ENCODE peak calls at places on chromosomes 12 and 14, in seven cellular contexts. One of them, this sample, is unnamed.
A peak's percentile ranks its signal among the peaks of the same experiment; 100 is the strongest.

GRCh38 chr14:25032092-25032784 is 17.7 kb downstream of the STXBP6 start:
- DNase-seq in activated CD4-positive, alpha-beta T cell treated with anti-CD3 and anti-CD28 coated beads, Interleukin-2, amount 10 ng/mL, durations not matched to agents 7 days and 5 days: no peak
- DNase-seq in NCI-H748 treated with DMSO at 0.1 percent for 48 hours: no peak
- DNase-seq in Kasumi-1: peak; percentile 4
- DNase-seq in Calu3: peak; percentile 21
- DNase-seq in NCI-H1092 treated with DMSO at 0.1 percent for 48 hours: no peak
- DNase-seq in transverse colon: no peak
- DNase-seq in this sample: no peak

GRCh38 chr12:125685885-125686284 is 620.6 kb downstream of the AACS start:
- DNase-seq in activated CD4-positive, alpha-beta T cell treated with anti-CD3 and anti-CD28 coated beads, Interleukin-2, amount 10 ng/mL, durations not matched to agents 7 days and 5 days: no peak
- DNase-seq in NCI-H748 treated with DMSO at 0.1 percent for 48 hours: no peak
- DNase-seq in Kasumi-1: no peak
- DNase-seq in Calu3: no peak
- DNase-seq in NCI-H1092 treated with DMSO at 0.1 percent for 48 hours: no peak
- DNase-seq in transverse colon: no peak
- DNase-seq in this sample: no peak

GRCh38 chr14:75886661-75887348 is 95.0 kb downstream of the TGFB3 start:
- DNase-seq in activated CD4-positive, alpha-beta T cell treated with anti-CD3 and anti-CD28 coated beads, Interleukin-2, amount 10 ng/mL, durations not matched to agents 7 days and 5 days: no peak
- DNase-seq in NCI-H748 treated with DMSO at 0.1 percent for 48 hours: no peak
- DNase-seq in Kasumi-1: no peak
- DNase-seq in Calu3: no peak
- DNase-seq in NCI-H1092 treated with DMSO at 0.1 percent for 48 hours: no peak
- DNase-seq in transverse colon: no peak
- DNase-seq in this sample: peak; percentile 28

GRCh38 chr14:59829941-59830734 is 40.4 kb downstream of the RTN1 start:
- DNase-seq in activated CD4-positive, alpha-beta T cell treated with anti-CD3 and anti-CD28 coated beads, Interleukin-2, amount 10 ng/mL, durations not matched to agents 7 days and 5 days: no peak
- DNase-seq in NCI-H748 treated with DMSO at 0.1 percent for 48 hours: no peak
- DNase-seq in Kasumi-1: no peak
- DNase-seq in Calu3: no peak
- DNase-seq in NCI-H1092 treated with DMSO at 0.1 percent for 48 hours: no peak
- DNase-seq in transverse colon: no peak
- DNase-seq in this sample: no peak

GRCh38 chr14:78135450-78135891 is 34.7 kb upstream of the NRXN3 start:
- DNase-seq in activated CD4-positive, alpha-beta T cell treated with anti-CD3 and anti-CD28 coated beads, Interleukin-2, amount 10 ng/mL, durations not matched to agents 7 days and 5 days: no peak
- DNase-seq in NCI-H748 treated with DMSO at 0.1 percent for 48 hours: peak; percentile 15
- DNase-seq in Kasumi-1: no peak
- DNase-seq in Calu3: peak; percentile 74
- DNase-seq in NCI-H1092 treated with DMSO at 0.1 percent for 48 hours: no peak
- DNase-seq in transverse colon: no peak
- DNase-seq in this sample: peak; percentile 37

GRCh38 chr14:75361751-75362433 is 65.9 kb upstream of the JDP2 start:
- DNase-seq in activated CD4-positive, alpha-beta T cell treated with anti-CD3 and anti-CD28 coated beads, Interleukin-2, amount 10 ng/mL, durations not matched to agents 7 days and 5 days: no peak
- DNase-seq in NCI-H748 treated with DMSO at 0.1 percent for 48 hours: no peak
- DNase-seq in Kasumi-1: no peak
- DNase-seq in Calu3: no peak
- DNase-seq in NCI-H1092 treated with DMSO at 0.1 percent for 48 hours: no peak
- DNase-seq in transverse colon: no peak
- DNase-seq in this sample: no peak

GRCh38 chr14:101888182-101888581 is 76.2 kb upstream of the DYNC1H1 start:
- DNase-seq in activated CD4-positive, alpha-beta T cell treated with anti-CD3 and anti-CD28 coated beads, Interleukin-2, amount 10 ng/mL, durations not matched to agents 7 days and 5 days: no peak
- DNase-seq in NCI-H748 treated with DMSO at 0.1 percent for 48 hours: no peak
- DNase-seq in Kasumi-1: no peak
- DNase-seq in Calu3: no peak
- DNase-seq in NCI-H1092 treated with DMSO at 0.1 percent for 48 hours: no peak
- DNase-seq in transverse colon: no peak
- DNase-seq in this sample: no peak

GRCh38 chr12:27840229-27840999 is 60.4 kb upstream of the MANSC4 start:
- DNase-seq in activated CD4-positive, alpha-beta T cell treated with anti-CD3 and anti-CD28 coated beads, Interleukin-2, amount 10 ng/mL, durations not matched to agents 7 days and 5 days: no peak
- DNase-seq in NCI-H748 treated with DMSO at 0.1 percent for 48 hours: no peak
- DNase-seq in Kasumi-1: peak; percentile 12
- DNase-seq in Calu3: no peak
- DNase-seq in NCI-H1092 treated with DMSO at 0.1 percent for 48 hours: no peak
- DNase-seq in transverse colon: no peak
- DNase-seq in this sample: no peak

GRCh38 chr12:72369560-72369959 is 97.4 kb downstream of the TRHDE start:
- DNase-seq in activated CD4-positive, alpha-beta T cell treated with anti-CD3 and anti-CD28 coated beads, Interleukin-2, amount 10 ng/mL, durations not matched to agents 7 days and 5 days: no peak
- DNase-seq in NCI-H748 treated with DMSO at 0.1 percent for 48 hours: no peak
- DNase-seq in Kasumi-1: no peak
- DNase-seq in Calu3: no peak
- DNase-seq in NCI-H1092 treated with DMSO at 0.1 percent for 48 hours: no peak
- DNase-seq in transverse colon: no peak
- DNase-seq in this sample: no peak

GRCh38 chr12:54394281-54394719 is 9.8 kb upstream of the ZNF385A start:
- DNase-seq in activated CD4-positive, alpha-beta T cell treated with anti-CD3 and anti-CD28 coated beads, Interleukin-2, amount 10 ng/mL, durations not matched to agents 7 days and 5 days: peak; percentile 40
- DNase-seq in NCI-H748 treated with DMSO at 0.1 percent for 48 hours: peak; percentile 36
- DNase-seq in Kasumi-1: peak; percentile 26
- DNase-seq in Calu3: peak; percentile 76
- DNase-seq in NCI-H1092 treated with DMSO at 0.1 percent for 48 hours: peak; percentile 54
- DNase-seq in transverse colon: peak; percentile 57
- DNase-seq in this sample: peak; percentile 66